ENCODE peak calls at places on chromosome 2, in five cellular contexts. F, E, P, Z and Q are unnamed samples.

GRCh38 chr2:62188416-62188815 is 7.5 kb upstream of the B3GNT2 start:
- DNase-seq in F (no peak), E (no peak), P (no peak), Z (no peak), Q (no peak)

GRCh38 chr2:201157694-201158093 is 25.2 kb upstream of the CASP10 start:
- DNase-seq in F (no peak), E (no peak), P (no peak), Z (no peak), Q (no peak)

GRCh38 chr2:143513081-143513480 is 383.9 kb downstream of the ARHGAP15 start:
- DNase-seq in F (peak), E (peak), P (peak), Z (peak), Q (peak)

GRCh38 chr2:105149272-105149671 is 92.3 kb upstream of the GPR45 start:
- DNase-seq in F (no peak), E (no peak), P (no peak), Z (no peak), Q (no peak)

GRCh38 chr2:62441421-62441820 is 64.6 kb downstream of the TMEM17 start:
- DNase-seq in F (no peak), E (no peak), P (no peak), Z (no peak), Q (no peak)

GRCh38 chr2:27909901-27910300 is 19.4 kb downstream of the BABAM2 start:
- DNase-seq in F (no peak), E (no peak), P (no peak), Z (no peak), Q (no peak)

GRCh38 chr2:174577967-174578589 is 19.5 kb downstream of the WIPF1 start:
- DNase-seq in F (no peak), E (peak), P (peak), Z (no peak), Q (no peak)

GRCh38 chr2:96699021-96699420 is 40.8 kb downstream of the LMAN2L start:
- DNase-seq in F (no peak), E (no peak), P (no peak), Z (no peak), Q (no peak)

GRCh38 chr2:231708773-231709635 is 679 bp downstream of the PTMA start:
- DNase-seq in F (no peak), E (no peak), P (no peak), Z (no peak), Q (no peak)

GRCh38 chr2:161990741-161991140 is 83.3 kb downstream of the DPP4 start:
- DNase-seq in F (no peak), E (no peak), P (no peak), Z (no peak), Q (no peak)

GRCh38 chr2:1546023-1546591 is 132.8 kb downstream of the TPO start:
- DNase-seq in F (peak), E (peak), P (peak), Z (peak), Q (no peak)

GRCh38 chr2:174072069-174072468 is 106.9 kb upstream of the SP3 start:
- DNase-seq in F (no peak), E (no peak), P (no peak), Z (no peak), Q (no peak)

GRCh38 chr2:7845332-7845731 is 836.5 kb upstream of the ID2 start:
- DNase-seq in F (no peak), E (no peak), P (no peak), Z (no peak), Q (no peak)

GRCh38 chr2:176818653-176819052 is 393.9 kb upstream of the HNRNPA3 start:
- DNase-seq in F (no peak), E (no peak), P (no peak), Z (no peak), Q (no peak)

GRCh38 chr2:122643725-122644329 is 888.4 kb downstream of the TSN start:
- DNase-seq in F (no peak), E (peak), P (no peak), Z (no peak), Q (no peak)

GRCh38 chr2:15481000-15481399 is 80.1 kb downstream of the NBAS start:
- DNase-seq in F (no peak), E (no peak), P (no peak), Z (no peak), Q (no peak)

GRCh38 chr2:128319773-128320608 is 1.3 kb upstream of the HS6ST1 start:
- DNase-seq in F (no peak), E (no peak), P (no peak), Z (no peak), Q (no peak)

GRCh38 chr2:200454839-200455801 is 54.7 kb downstream of the KCTD18 start:
- DNase-seq in F (no peak), E (no peak), P (no peak), Z (no peak), Q (no peak)

GRCh38 chr2:88808083-88808482 is 116.6 kb downstream of the RPIA start:
- DNase-seq in F (no peak), E (no peak), P (no peak), Z (no peak), Q (no peak)

GRCh38 chr2:225052703-225053102 is 10.4 kb upstream of the DOCK10 start:
- DNase-seq in F (no peak), E (no peak), P (no peak), Z (no peak), Q (no peak)

GRCh38 chr2:41717883-41718282 is 329.9 kb upstream of the PKDCC start:
- DNase-seq in F (no peak), E (no peak), P (no peak), Z (no peak), Q (no peak)